ENCODE peak calls at places on chromosomes 11 and 22, in four cellular contexts. One of them, this sample, is unnamed.

GRCh38 chr11:7532395-7532794 is 18.6 kb downstream of the PPFIBP2 start:
- DNase-seq in colonic mucosa: no peak
- DNase-seq in NCI-H2081: no peak
- DNase-seq in keratinocyte: no peak
- DNase-seq in this sample: no peak

GRCh38 chr11:57920971-57921370 is 102.7 kb upstream of the OR9Q1 start:
- DNase-seq in colonic mucosa: no peak
- DNase-seq in NCI-H2081: no peak
- DNase-seq in keratinocyte: no peak
- DNase-seq in this sample: no peak

GRCh38 chr11:120340529-120340928 is 4.3 kb downstream of the ARHGEF12 start:
- DNase-seq in keratinocyte: no peak
- DNase-seq in NCI-H2081: no peak
- DNase-seq in colonic mucosa: no peak
- DNase-seq in this sample: no peak

GRCh38 chr11:78110830-78111229 is 28.6 kb downstream of the ALG8 start:
- DNase-seq in colonic mucosa: no peak
- DNase-seq in NCI-H2081: no peak
- DNase-seq in keratinocyte: no peak
- DNase-seq in this sample: no peak

GRCh38 chr11:25910090-25910489 is 421.8 kb upstream of the ANO3 start:
- DNase-seq in keratinocyte: no peak
- DNase-seq in colonic mucosa: no peak
- DNase-seq in NCI-H2081: peak; percentile 74
- DNase-seq in this sample: peak; percentile 31

GRCh38 chr11:94806436-94806835 is 38.3 kb downstream of the AMOTL1 start:
- DNase-seq in colonic mucosa: no peak
- DNase-seq in NCI-H2081: no peak
- DNase-seq in keratinocyte: no peak
- DNase-seq in this sample: no peak

GRCh38 chr11:106172389-106172991 is 95.0 kb downstream of the AASDHPPT start:
- DNase-seq in colonic mucosa: no peak
- DNase-seq in NCI-H2081: peak; percentile 24
- DNase-seq in keratinocyte: no peak
- DNase-seq in this sample: no peak

GRCh38 chr11:117465236-117465997 is 137.8 kb downstream of the CEP164 start:
- DNase-seq in NCI-H2081: no peak
- DNase-seq in colonic mucosa: no peak
- DNase-seq in keratinocyte: no peak
- DNase-seq in this sample: no peak

GRCh38 chr22:49192857-49193250 is 634.8 kb downstream of the BRD1 start:
- DNase-seq in NCI-H2081: no peak
- DNase-seq in keratinocyte: no peak
- DNase-seq in colonic mucosa: no peak
- DNase-seq in this sample: no peak

GRCh38 chr11:65639623-65640482 is 2.0 kb downstream of the SIPA1 start:
- DNase-seq in keratinocyte: no peak
- DNase-seq in NCI-H2081: no peak
- DNase-seq in colonic mucosa: no peak
- DNase-seq in this sample: no peak

This sample was measured in epithelial cell of prostate.